ENCODE peak calls at places on chromosomes 6 and 20, in four cellular contexts. F, W, L and X are unnamed samples.

GRCh38 chr6:151068761-151069312 is 170.9 kb upstream of the AKAP12 start:
- DNase-seq in W (no peak), L (no peak), F (no peak), X (peak)

GRCh38 chr20:37564388-37565133 is 36.9 kb upstream of the BLCAP start:
- DNase-seq in F (peak), L (peak), W (peak), X (peak)

GRCh38 chr20:42461965-42462593 is 727.6 kb downstream of the PTPRT start:
- DNase-seq in L (no peak), F (no peak), W (no peak), X (no peak)

GRCh38 chr20:37526839-37527637 is 638 bp downstream of the BLCAP start:
- DNase-seq in F (peak), L (no peak), W (peak), X (no peak)

GRCh38 chr6:33344771-33345697 is 27.5 kb upstream of the ZBTB22 start:
- DNase-seq in L (peak), W (peak), F (peak), X (peak)

GRCh38 chr6:11656486-11656885 is 118.9 kb downstream of the TMEM170B start:
- DNase-seq in L (no peak), W (no peak), F (no peak), X (no peak)

GRCh38 chr6:75208564-75209431 is 2.9 kb upstream of the COL12A1 start:
- DNase-seq in F (peak), L (peak), W (peak), X (peak)

GRCh38 chr6:121615493-121615892 is 180.0 kb downstream of the GJA1 start:
- DNase-seq in L (no peak), W (no peak), F (no peak), X (peak)

GRCh38 chr6:87918461-87918941 is 129.1 kb upstream of the SPACA1 start:
- DNase-seq in F (no peak), L (no peak), W (no peak), X (no peak)

GRCh38 chr20:11792229-11792953 is 125.3 kb upstream of the BTBD3 start:
- DNase-seq in F (no peak), W (no peak), L (peak), X (no peak)

GRCh38 chr20:39596554-39596953 is 634.4 kb downstream of the DHX35 start:
- DNase-seq in F (no peak), W (no peak), L (no peak), X (no peak)

GRCh38 chr20:35248641-35249475 is 22.4 kb downstream of the MMP24 start:
- DNase-seq in W (peak), L (no peak), F (no peak), X (no peak)

GRCh38 chr6:73062837-73063236 is 162.5 kb downstream of the KHDC1L start:
- DNase-seq in F (no peak), L (no peak), W (no peak), X (peak)

GRCh38 chr6:30494275-30494990 is 5.1 kb downstream of the HLA-E start:
- DNase-seq in F (no peak), W (no peak), L (no peak), X (no peak)

GRCh38 chr20:36092424-36093024 is 62.0 kb upstream of the EPB41L1 start:
- DNase-seq in W (peak), L (no peak), F (peak), X (no peak)

GRCh38 chr6:153001767-153002612 is 519 bp downstream of the MTRF1L start:
- DNase-seq in L (peak), W (peak), F (peak), X (peak)

GRCh38 chr20:341682-342081 is 5.2 kb upstream of the NRSN2 start:
- DNase-seq in F (no peak), W (peak), L (peak), X (peak)

GRCh38 chr6:12474167-12475140 is 184.3 kb downstream of the EDN1 start:
- DNase-seq in W (no peak), F (no peak), L (peak), X (no peak)

GRCh38 chr6:119343573-119344146 is 5.9 kb downstream of the MAN1A1 start:
- DNase-seq in L (peak), W (no peak), F (no peak), X (no peak)

GRCh38 chr6:5529733-5530132 is 268.4 kb downstream of the FARS2 start:
- DNase-seq in F (no peak), W (no peak), L (no peak), X (peak)

GRCh38 chr6:128763599-128764300 is 119.2 kb upstream of the LAMA2 start:
- DNase-seq in F (no peak), W (no peak), L (no peak), X (peak)

GRCh38 chr20:13034115-13034514 is 25.3 kb downstream of the SPTLC3 start:
- DNase-seq in L (no peak), F (no peak), W (no peak), X (no peak)

GRCh38 chr6:32173051-32173727 is 2.7 kb downstream of the AGPAT1 start:
- DNase-seq in F (no peak), L (no peak), W (no peak), X (no peak)

GRCh38 chr6:46901747-46902362 is 19.9 kb downstream of the ADGRF5 start:
- DNase-seq in W (no peak), F (no peak), L (no peak), X (peak)

GRCh38 chr20:38610521-38610920 is 8.9 kb downstream of the ARHGAP40 start:
- DNase-seq in W (no peak), L (no peak), F (no peak), X (peak)

GRCh38 chr6:15331143-15331542 is 85.3 kb downstream of the JARID2 start:
- DNase-seq in W (peak), F (no peak), L (peak), X (no peak)

GRCh38 chr20:60037120-60037499 is 78.9 kb downstream of the CDH26 start:
- DNase-seq in L (no peak), F (no peak), W (peak), X (peak)

GRCh38 chr6:117440558-117441525 is 15.1 kb upstream of the ROS1 start:
- DNase-seq in F (no peak), W (peak), L (no peak), X (peak)

GRCh38 chr20:32667030-32667429 is 6.7 kb downstream of the C20orf203 start:
- DNase-seq in W (peak), L (no peak), F (no peak), X (no peak)

GRCh38 chr6:128491643-128492206 is 28.7 kb downstream of the PTPRK start:
- DNase-seq in W (peak), L (no peak), F (peak), X (peak)

GRCh38 chr6:42551202-42551601 is 12.6 kb upstream of the UBR2 start:
- DNase-seq in L (no peak), F (no peak), W (no peak), X (peak)

GRCh38 chr20:47262365-47263013 is 94.0 kb downstream of the ZMYND8 start:
- DNase-seq in W (no peak), F (no peak), L (no peak), X (no peak)

GRCh38 chr20:47265214-47265613 is 91.3 kb downstream of the ZMYND8 start:
- DNase-seq in W (no peak), F (no peak), L (no peak), X (no peak)

GRCh38 chr20:47262008-47262364 is 94.5 kb downstream of the ZMYND8 start:
- DNase-seq in W (no peak), L (no peak), F (no peak), X (no peak)

GRCh38 chr20:47263080-47263479 is 93.4 kb downstream of the ZMYND8 start:
- DNase-seq in L (no peak), F (no peak), W (no peak), X (no peak)

DNA sequence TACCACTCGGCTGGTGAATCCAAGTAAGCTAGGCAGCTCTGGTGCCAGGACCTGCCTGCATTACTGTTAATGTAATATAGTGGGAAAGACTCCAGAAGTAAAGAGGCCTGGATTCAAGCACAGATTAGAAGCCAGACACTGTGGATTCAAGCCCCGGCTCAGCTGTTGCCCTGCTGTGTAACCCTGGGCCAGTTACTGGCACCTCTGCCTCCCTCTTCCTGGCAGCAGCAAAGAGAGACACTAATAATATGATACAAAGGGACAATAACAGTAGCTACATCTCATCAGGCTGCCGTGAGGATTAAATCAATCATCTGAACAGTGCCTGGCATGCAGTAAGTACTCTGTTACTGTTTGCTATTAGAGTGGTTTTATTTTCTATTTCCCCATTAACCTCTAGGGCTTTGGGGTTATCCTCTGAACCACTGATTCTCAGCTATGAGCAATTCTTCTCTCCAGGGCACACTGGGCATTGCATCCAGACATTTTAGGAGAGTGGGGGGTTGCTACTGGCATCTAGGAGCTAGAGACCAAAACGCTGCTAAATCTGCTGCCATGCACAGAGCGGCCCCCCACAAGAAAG is 92.9 kb downstream of the ZMYND8 start:
- DNase-seq in L (no peak), F (no peak), W (no peak), X (no peak)
- H3K4me3 ChIP-seq in L (no peak), F (no peak), W (no peak), X (no peak)

DNA sequence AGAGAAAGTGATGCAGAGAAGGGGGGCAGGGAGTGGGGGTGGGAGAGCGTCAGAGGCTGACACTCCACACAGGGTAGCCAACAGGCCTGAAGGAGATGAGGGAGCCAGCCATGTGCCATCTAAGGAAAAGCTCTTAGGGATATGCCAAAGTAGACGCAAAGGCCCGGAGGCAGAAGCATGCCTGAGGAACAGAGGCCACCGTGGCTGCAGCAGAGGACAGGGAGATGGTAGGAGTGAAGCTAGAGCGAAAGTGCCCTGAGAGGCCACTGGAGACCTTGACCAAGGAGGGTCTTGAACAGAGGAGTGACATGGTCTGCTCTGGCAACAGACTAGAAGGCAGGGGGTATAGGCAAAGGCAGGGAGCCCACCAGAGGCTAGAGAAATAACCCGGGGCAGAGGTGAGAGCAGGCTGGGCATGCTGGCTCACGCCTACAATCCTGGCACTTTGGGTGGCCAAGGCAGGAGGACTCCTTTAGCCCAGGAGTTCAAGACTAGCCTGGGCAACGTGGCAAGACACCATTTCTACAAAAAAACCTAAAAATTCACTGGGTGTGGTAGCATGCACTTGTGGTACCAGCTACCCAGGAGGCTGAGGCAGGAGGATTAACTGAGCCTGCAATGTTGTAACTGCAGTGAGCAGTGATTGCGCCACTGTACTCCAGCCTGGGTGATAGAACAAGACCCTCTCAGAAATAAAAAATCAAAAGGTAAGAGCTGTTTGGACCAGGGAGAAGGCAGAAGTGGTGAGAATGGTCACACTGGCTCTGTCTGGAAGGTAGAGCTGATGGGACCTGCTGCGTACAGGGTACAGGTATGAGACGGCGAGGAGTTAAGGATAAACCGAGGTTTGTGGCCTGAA is 6.3 kb downstream of the RRBP1 start:
- DNase-seq in L (no peak), F (no peak), W (peak), X (no peak)
- TF ChIP-seq CTCF in L (no peak), F (no peak), W (no peak), X (no peak)

GRCh38 chr20:45372646-45373352 is 5.3 kb downstream of the TP53TG5 start:
- DNase-seq in L (no peak), W (no peak), F (peak), X (no peak)

GRCh38 chr20:45372241-45372640 is 5.9 kb downstream of the TP53TG5 start:
- DNase-seq in L (no peak), F (no peak), W (no peak), X (no peak)

GRCh38 chr20:45374101-45374467 is 4.0 kb downstream of the TP53TG5 start:
- DNase-seq in L (no peak), F (no peak), W (no peak), X (no peak)

GRCh38 chr20:45374966-45375365 is 3.2 kb downstream of the TP53TG5 start:
- DNase-seq in L (no peak), W (peak), F (no peak), X (no peak)

DNA sequence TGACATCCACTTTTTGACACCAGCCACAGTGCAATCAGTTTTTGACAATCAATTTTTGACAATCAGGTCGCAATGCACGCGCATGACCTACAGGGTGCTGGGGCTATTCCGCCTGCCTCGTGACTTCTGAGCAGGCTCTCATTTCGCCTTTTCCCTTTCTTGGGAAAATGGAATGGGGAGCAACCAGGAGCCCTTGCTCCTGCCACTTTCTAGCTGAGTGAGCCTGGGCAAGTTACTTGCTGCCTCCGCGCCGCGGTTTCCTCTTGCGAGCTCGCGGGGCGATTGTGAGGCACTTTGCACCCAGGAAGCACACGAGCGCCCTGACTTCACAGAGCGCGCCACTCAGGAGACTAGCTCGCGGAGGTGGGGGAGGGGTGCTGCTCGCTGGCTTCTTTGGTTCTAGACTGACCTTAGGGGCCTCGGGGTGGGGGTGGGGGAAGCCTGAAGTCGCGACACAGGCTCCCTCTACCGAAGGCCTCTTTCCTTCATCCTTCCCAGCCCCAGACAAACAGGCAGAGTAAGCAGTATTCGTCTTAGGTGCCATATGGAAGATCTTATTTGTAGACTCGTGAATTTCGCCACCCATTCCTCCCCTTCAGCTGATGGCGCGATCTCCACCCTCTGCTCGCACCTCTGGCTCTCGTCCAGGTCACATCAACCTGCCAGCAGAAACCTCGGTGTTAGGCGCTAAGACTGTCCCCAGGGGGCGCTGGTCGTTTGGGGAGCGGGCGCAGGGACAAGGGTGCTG is 4.6 kb downstream of the TP53TG5 start:
- DNase-seq in F (peak), W (peak), L (peak), X (peak)
- H3K4me3 ChIP-seq in F (peak), W (peak), L (no peak), X (peak)

DNA sequence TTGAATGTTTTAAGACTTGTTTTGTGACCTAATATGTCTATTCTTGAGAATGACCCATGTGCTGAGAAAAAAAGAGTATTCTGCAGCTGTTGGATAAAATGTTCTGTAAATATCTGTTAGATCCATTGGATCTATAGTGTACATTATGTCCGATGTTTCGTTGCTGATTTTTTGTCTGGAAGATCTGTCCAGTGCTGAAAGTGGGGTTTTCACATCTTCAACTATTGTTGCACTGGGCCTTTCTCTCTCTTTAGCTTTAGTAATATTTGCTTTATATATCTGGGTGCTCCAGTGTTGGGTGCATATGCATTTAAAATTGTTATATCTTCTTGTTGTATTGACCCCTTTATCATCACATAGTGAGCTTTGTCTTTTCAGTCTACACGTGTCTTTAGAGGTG is 5.7 kb upstream of the SIRPB2 start:
- DNase-seq in F (no peak), L (no peak), W (no peak), X (no peak)
- TF ChIP-seq CTCF in F (no peak), L (no peak), W (no peak), X (no peak)

DNA sequence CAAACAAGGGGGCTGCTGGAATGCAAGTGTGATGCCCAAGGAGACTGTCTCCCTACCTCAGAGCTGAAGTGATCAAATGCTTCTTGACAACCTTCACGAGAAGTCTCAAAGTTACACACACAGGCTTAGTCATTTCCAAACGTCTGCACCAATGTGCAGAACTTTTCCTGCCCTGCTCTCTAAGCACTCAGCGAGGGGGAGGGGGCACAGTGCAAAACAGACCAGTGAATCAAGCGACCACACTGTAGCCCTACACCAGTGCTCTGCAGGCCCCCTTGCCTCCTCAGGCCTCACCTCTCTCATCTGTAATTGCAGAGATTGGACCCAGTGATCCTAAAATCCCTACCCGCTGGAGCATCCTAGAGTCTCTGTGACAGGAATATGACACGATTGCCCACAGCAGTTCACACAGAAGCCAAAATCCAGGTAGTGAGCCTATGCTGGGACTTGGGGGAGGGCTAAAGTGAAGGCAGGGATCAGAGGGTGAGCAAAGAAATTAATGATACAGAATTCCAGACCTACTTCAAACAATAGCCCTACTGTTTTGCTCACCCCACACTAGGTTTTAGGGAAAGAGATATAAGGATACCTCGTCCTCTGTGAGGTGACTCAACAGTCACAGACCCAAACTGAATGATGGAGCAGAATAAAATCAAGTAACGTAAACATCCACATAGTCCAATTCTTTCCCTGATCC is 56.4 kb downstream of the ATXN1 start:
- DNase-seq in W (peak), L (no peak), F (no peak), X (peak)
- H3K4me3 ChIP-seq in W (no peak), L (no peak), F (no peak), X (peak)

DNA sequence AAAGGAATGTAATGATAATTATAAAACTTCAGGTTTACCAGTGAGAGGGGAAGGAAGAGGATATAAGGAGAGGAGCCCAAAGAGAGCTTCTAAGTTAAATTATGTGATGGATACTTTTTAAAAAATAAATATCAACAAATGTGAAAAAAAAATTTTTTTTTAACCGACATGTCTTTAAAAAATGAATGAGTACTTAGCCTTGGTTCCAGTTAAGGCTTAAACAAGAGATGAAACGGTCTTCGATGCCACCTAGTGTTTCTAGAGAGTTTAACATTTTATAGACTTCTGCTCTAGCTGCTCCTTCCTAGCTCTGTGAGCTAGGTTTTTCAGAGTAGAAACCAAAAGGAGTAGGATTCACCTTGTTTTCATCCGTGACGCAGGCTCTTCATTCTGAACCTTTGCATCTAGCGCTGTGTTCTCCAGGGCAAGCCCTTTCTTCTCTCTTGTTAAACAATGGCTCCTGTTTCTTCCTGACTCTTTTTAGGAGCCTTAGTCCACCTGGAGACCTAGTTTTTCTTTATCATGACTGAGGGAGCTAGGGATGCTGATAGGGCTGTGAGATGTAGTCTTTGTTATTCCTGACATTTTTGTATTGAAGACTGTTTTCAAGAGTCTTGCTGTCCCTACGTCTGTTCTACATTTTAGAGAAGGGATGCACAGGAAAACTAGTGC is 42.4 kb upstream of the GNRH2 start:
- DNase-seq in W (peak), L (no peak), F (peak), X (peak)
- TF ChIP-seq CTCF in W (peak), L (no peak), F (peak), X (peak)

GRCh38 chr20:25382704-25383370 is 7.8 kb downstream of the ABHD12 start:
- DNase-seq in L (no peak), F (no peak), W (no peak), X (no peak)
- H3K4me3 ChIP-seq in L (no peak), F (no peak), W (no peak), X (no peak)